ENCODE peak calls at places on chromosomes 3 and 15, in seven cellular contexts. B, F, S, D, A, H and W are unnamed samples. For H3K4me1, the result is how much of the 10 kb centered on the place peaks cover.

GRCh38 chr3:16509721-16510619 is 3.5 kb downstream of the RFTN1 start:
- DNase-seq in B (no peak), F (no peak), S (no peak), D (no peak), A (no peak), H (no peak), W (no peak)

GRCh38 chr3:14680716-14681115 is 5.8 kb downstream of the C3orf20 start:
- DNase-seq in B (no peak), F (no peak), S (no peak), D (no peak), A (no peak), H (no peak), W (no peak)

GRCh38 chr3:157532529-157533297 is 29.5 kb upstream of the VEPH1 start:
- DNase-seq in B (no peak), F (peak), S (no peak), D (no peak), A (no peak), H (no peak), W (no peak)

GRCh38 chr15:71275098-71275497 is 159.8 kb downstream of the THSD4 start:
- DNase-seq in B (no peak), F (no peak), S (no peak), D (no peak), A (no peak), H (no peak), W (no peak)

GRCh38 chr15:34101366-34102174 is at the start of the genes EMC7 and PGBD4:
- DNase-seq in B (peak), F (peak), S (peak), D (peak), A (peak), H (peak), W (peak)

GRCh38 chr3:77380141-77380540 is 340.2 kb downstream of the ROBO2 start:
- DNase-seq in B (no peak), F (no peak), S (no peak), D (no peak), A (no peak), H (no peak), W (no peak)

GRCh38 chr3:45507820-45508317 is 86.7 kb upstream of the LIMD1 start:
- DNase-seq in B (no peak), F (no peak), S (no peak), D (peak), A (peak), H (no peak), W (no peak)

GRCh38 chr3:149129326-149130123 is at the start of gene HPS3:
- DNase-seq in B (peak), F (peak), S (peak), D (peak), A (peak), H (peak), W (peak)

GRCh38 chr3:129989391-129989790 is 14.9 kb downstream of the TRH start:
- DNase-seq in B (no peak), F (no peak), S (no peak), D (no peak), A (no peak), H (no peak), W (no peak)

GRCh38 chr15:31489801-31490646 is 163.4 kb downstream of the KLF13 start:
- DNase-seq in B (peak), F (no peak), S (no peak), D (peak), A (no peak), H (peak), W (peak)

GRCh38 chr15:95799286-95800187 is 531.0 kb upstream of the NR2F2 start:
- DNase-seq in B (no peak), F (peak), S (no peak), D (no peak), A (no peak), H (no peak), W (no peak)

GRCh38 chr15:50939911-50940310 is 31.4 kb downstream of the AP4E1 start:
- DNase-seq in B (no peak), F (no peak), S (no peak), D (no peak), A (no peak), H (no peak), W (no peak)

GRCh38 chr15:76431936-76432335 is 95.4 kb downstream of the ISL2 start:
- DNase-seq in B (no peak), F (no peak), S (no peak), D (no peak), A (no peak), H (no peak), W (no peak)

GRCh38 chr3:126527455-126528211 is 3.7 kb downstream of the CHST13 start:
- DNase-seq in B (no peak), F (no peak), S (no peak), D (no peak), A (no peak), H (no peak), W (no peak)

GRCh38 chr3:190671658-190672057 is 157.8 kb downstream of the IL1RAP start:
- DNase-seq in B (no peak), F (no peak), S (no peak), D (no peak), A (no peak), H (no peak), W (no peak)

GRCh38 chr3:197000211-197000610 is 29.4 kb downstream of the MELTF start:
- DNase-seq in B (no peak), F (no peak), S (no peak), D (no peak), A (no peak), H (no peak), W (no peak)

GRCh38 chr3:127277591-127277990 is 10.3 kb downstream of the PRR20G start:
- DNase-seq in B (no peak), F (no peak), S (no peak), D (no peak), A (no peak), H (no peak), W (no peak)

GRCh38 chr3:33426630-33427341 is 13.4 kb downstream of the UBP1 start:
- DNase-seq in B (no peak), F (no peak), S (no peak), D (no peak), A (no peak), H (no peak), W (no peak)

GRCh38 chr3:6273878-6274277 is 587.0 kb upstream of the GRM7 start:
- DNase-seq in B (no peak), F (no peak), S (no peak), D (no peak), A (no peak), H (no peak), W (no peak)

GRCh38 chr15:32993285-32993684 is 201.2 kb downstream of the FMN1 start:
- DNase-seq in B (no peak), F (no peak), S (no peak), D (no peak), A (no peak), H (no peak), W (no peak)

GRCh38 chr3:107063351-107063750 is 313.9 kb upstream of the CCDC54 start:
- DNase-seq in B (no peak), F (no peak), S (no peak), D (no peak), A (no peak), H (no peak), W (no peak)

GRCh38 chr15:82739086-82739485 is 29.4 kb upstream of the AP3B2 start:
- DNase-seq in B (no peak), F (no peak), S (no peak), D (no peak), A (no peak), H (no peak), W (no peak)

GRCh38 chr3:13544293-13544831 is 4.6 kb upstream of the FBLN2 start:
- DNase-seq in B (peak), F (no peak), S (no peak), D (peak), A (peak), H (no peak), W (no peak)

GRCh38 chr3:193732827-193733226 is 139.8 kb downstream of the OPA1 start:
- DNase-seq in B (no peak), F (no peak), S (no peak), D (no peak), A (no peak), H (no peak), W (no peak)

GRCh38 chr3:127391436-127392145 is 103.7 kb upstream of the PRR20G start:
- DNase-seq in B (no peak), F (no peak), S (no peak), D (no peak), A (no peak), H (no peak), W (no peak)

GRCh38 chr3:136141296-136141785 is 54.8 kb downstream of the MSL2 start:
- DNase-seq in B (no peak), F (no peak), S (no peak), D (no peak), A (no peak), H (no peak), W (no peak)

DNA sequence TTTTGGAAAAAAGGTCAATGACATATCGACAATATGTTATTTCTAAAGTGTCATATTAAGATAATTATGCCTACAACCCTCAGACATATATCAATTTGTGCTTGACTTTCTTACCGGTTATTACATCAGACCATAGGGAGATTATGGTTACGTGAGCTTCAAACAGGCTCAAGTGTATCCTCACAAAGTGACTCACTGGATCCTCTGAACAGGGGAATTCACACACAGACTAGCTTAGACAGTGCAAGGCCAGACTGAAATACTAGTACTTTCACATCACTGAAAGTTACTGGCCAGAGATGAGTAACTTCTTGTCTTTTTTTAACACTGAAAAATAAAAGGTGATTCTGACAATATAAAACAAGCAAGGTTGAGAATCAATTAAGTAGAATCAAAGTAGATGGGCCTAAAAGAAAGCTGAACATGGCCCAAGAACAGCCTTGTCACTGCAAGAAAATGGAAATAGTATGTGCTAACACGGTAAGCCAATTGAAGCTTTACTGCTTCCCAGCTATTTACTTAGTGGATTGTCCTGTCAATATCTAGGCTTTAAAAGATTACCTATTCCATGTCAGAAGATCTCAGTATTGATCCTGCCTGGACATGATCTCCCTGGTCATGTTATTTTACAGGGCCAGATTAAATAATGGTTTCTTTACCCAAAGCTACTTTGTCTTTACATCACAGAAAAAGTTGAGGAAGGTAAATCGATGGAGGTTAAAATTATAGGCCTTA is 848.6 kb downstream of the ROBO1 start:
- DNase-seq in B (no peak), F (no peak), S (no peak), D (no peak), A (no peak), H (no peak), W (no peak)
- H3K27ac ChIP-seq in B (no peak), F (peak), S (no peak), D (no peak), A (peak), H (no peak), W (no peak)

GRCh38 chr3:73447118-73447517 is 177.6 kb downstream of the PDZRN3 start:
- DNase-seq in B (no peak), F (no peak), S (no peak), D (no peak), A (no peak), H (no peak), W (no peak)
- H3K4me1 ChIP-seq in B (under half), F (under half), S (under half), D (under half), A (under half), H (half or more), W (under half)

GRCh38 chr3:139893963-139894637 is 40.9 kb upstream of the CLSTN2 start:
- DNase-seq in B (no peak), F (no peak), S (no peak), D (no peak), A (no peak), H (no peak), W (no peak)
- H3K27ac ChIP-seq in B (no peak), F (no peak), S (peak), D (no peak), A (no peak), H (no peak), W (peak)

DNA sequence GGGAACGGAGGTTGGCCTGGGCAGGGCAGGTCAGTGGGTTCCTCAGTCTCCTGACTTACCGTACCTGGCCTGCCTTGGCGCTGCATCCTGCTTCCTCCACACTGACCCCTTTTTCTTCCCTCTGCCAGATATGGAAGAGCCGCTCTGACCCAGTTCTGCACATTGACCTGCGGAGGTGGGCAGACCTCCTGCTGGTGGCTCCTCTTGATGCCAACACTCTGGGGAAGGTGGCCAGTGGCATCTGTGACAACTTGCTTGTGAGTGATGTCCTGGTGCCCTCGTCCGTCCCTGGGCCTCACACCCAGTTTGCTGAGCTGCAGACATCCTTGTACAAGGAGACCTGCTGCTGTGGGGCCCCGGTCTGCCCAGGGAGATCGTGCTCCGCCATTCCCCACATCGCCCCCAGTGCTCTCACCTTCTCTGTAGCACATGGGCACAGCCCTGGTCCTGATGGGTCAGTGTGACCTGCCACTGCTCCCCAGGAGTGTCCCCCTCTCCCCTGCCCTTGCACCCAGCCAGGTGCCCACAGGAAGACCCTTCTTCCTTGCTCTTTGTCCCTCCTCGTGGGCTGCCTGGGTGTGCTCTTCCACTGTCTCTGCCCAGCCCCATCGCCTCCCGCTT is 21.0 kb downstream of the PPCDC start:
- DNase-seq in B (no peak), F (no peak), S (no peak), D (no peak), A (no peak), H (no peak), W (no peak)
- H3K4me1 ChIP-seq in B (under half), F (under half), S (under half), D (under half), A (under half), H (half or more), W (under half)

DNA sequence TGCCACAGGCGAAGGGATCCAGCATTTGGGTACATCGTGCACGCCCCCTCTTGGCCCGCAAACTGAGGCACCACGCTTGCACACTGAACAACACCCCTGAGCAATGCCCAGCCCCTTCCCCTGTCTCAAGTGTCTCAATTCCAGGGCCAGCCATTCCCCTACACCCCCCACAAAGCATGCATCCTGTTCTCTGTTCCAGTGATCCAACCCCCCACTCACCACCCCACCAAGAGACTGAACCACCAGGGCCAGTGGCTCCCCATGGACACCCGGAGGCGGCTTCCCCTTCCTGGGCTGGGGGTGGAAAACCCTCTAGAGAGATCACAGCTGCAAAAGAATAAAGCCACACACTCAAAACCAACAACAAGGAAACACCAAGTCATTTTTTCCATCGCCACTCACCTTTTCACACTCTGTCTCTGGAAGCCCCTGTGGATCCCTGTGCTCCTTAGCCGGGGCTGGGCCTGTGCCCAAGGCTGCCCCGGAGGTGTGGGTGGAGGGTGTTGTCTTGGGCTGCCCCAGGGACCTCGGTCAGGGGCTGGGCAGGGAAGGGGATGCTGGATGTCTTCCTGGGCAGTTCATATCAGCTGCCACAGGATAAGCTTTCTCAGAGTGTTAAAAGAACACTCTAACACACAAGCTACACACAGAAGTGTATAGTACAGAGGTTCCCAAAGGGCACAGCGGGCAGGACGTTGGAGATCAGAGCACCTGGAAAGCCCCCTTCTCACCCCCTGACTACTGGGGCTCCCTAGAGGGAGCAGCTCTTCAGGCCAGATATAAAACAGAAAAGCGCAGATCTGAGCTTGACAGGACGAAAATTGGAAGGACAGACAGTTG is 92.5 kb downstream of the CHSY1 start:
- DNase-seq in B (no peak), F (no peak), S (no peak), D (no peak), A (no peak), H (no peak), W (no peak)
- H3K27ac ChIP-seq in B (no peak), F (no peak), S (no peak), D (no peak), A (no peak), H (no peak), W (no peak)

GRCh38 chr3:37384117-37384516 is 209.7 kb upstream of the LRRFIP2 start:
- DNase-seq in B (no peak), F (no peak), S (no peak), D (no peak), A (no peak), H (no peak), W (no peak)
- H3K4me1 ChIP-seq in B (under half), F (under half), S (under half), D (under half), A (under half), H (under half), W (under half)

GRCh38 chr15:42736178-42736792 is 643 bp downstream of the CDAN1 start:
- DNase-seq in B (no peak), F (no peak), S (peak), D (no peak), A (peak), H (no peak), W (no peak)
- H3K27ac ChIP-seq in B (peak), F (peak), S (peak), D (peak), A (peak), H (peak), W (peak)